ENCODE peak calls at places on chromosomes 3 and 15, in eight cellular contexts. V is activated T-cell treated with anti-CD3 and anti-CD28 coated beads for 4 hours; Q is HTR-8/SVneo; R is mesenchymal stem cell; B is stimulated activated CD4-positive, alpha-beta T cell treated with anti-CD3 and anti-CD28 coated beads, Interleukin-1b, Interleukin-23, amount 100 ng/mL, for 48 hours; C is activated T-helper 1 cell treated with Interleukin-2 at 50 U/mL for 16 hours; X is neural crest cell; T is Daoy. S is an unnamed sample.

GRCh38 chr3:56917740-56918568 is 116.2 kb upstream of the ARHGEF3 start:
- DNase-seq in V (no peak), Q (no peak), R (no peak), B (peak), C (no peak), X (no peak), T (peak), S (no peak)

GRCh38 chr3:127213381-127213918 is 20.5 kb downstream of the PRR23E start:
- DNase-seq in V (no peak), Q (no peak), R (no peak), B (no peak), C (no peak), X (no peak), T (no peak), S (no peak)

GRCh38 chr15:42404461-42405235 is 45.3 kb downstream of the CAPN3 start:
- DNase-seq in V (no peak), Q (no peak), R (no peak), B (no peak), C (no peak), X (peak), T (no peak), S (no peak)

GRCh38 chr15:48419896-48420295 is 88.7 kb downstream of the DUT start:
- DNase-seq in V (no peak), Q (no peak), R (no peak), B (no peak), C (no peak), X (no peak), T (no peak), S (no peak)

GRCh38 chr3:196650740-196651311 is 11.3 kb downstream of the NRROS start:
- DNase-seq in V (no peak), Q (peak), R (peak), B (no peak), C (no peak), X (no peak), T (peak), S (no peak)

GRCh38 chr15:63908986-63909385 is 75.2 kb upstream of the HERC1 start:
- DNase-seq in V (no peak), Q (no peak), R (no peak), B (no peak), C (no peak), X (no peak), T (peak), S (no peak)

GRCh38 chr15:43249699-43250203 is 17.0 kb downstream of the TGM5 start:
- DNase-seq in V (no peak), Q (peak), R (peak), B (peak), C (no peak), X (no peak), T (peak), S (no peak)

GRCh38 chr15:22933641-22934061 is 46.5 kb downstream of the CYFIP1 start:
- DNase-seq in V (no peak), Q (no peak), R (no peak), B (no peak), C (no peak), X (no peak), T (no peak), S (no peak)

GRCh38 chr3:30511524-30512278 is 94.7 kb upstream of the TGFBR2 start:
- DNase-seq in V (no peak), Q (peak), R (peak), B (no peak), C (no peak), X (no peak), T (peak), S (no peak)

GRCh38 chr3:71010731-71011455 is 572.6 kb downstream of the FOXP1 start:
- DNase-seq in V (peak), Q (no peak), R (no peak), B (peak), C (no peak), X (no peak), T (no peak), S (peak)

GRCh38 chr15:86839502-86839901 is 759.8 kb downstream of the AGBL1 start:
- DNase-seq in V (no peak), Q (no peak), R (no peak), B (no peak), C (no peak), X (no peak), T (no peak), S (no peak)

GRCh38 chr3:67077656-67078055 is 79.5 kb downstream of the KBTBD8 start:
- DNase-seq in V (no peak), Q (no peak), R (no peak), B (no peak), C (no peak), X (no peak), T (no peak), S (no peak)

GRCh38 chr3:112010631-112011030 is 11.9 kb downstream of the TAGLN3 start:
- DNase-seq in V (no peak), Q (no peak), R (no peak), B (no peak), C (no peak), X (no peak), T (no peak), S (no peak)

GRCh38 chr3:14988988-14989394 is 41.6 kb downstream of the NR2C2 start:
- DNase-seq in V (no peak), Q (no peak), R (no peak), B (peak), C (no peak), X (no peak), T (no peak), S (no peak)

GRCh38 chr15:29740692-29741311 is 81.5 kb downstream of the TJP1 start:
- DNase-seq in V (no peak), Q (no peak), R (no peak), B (no peak), C (no peak), X (no peak), T (peak), S (no peak)

GRCh38 chr3:15926866-15927265 is 129.1 kb upstream of the ANKRD28 start:
- DNase-seq in V (no peak), Q (no peak), R (no peak), B (no peak), C (no peak), X (no peak), T (no peak), S (no peak)

GRCh38 chr15:75776075-75776443 is 63.4 kb upstream of the CSPG4 start:
- DNase-seq in V (no peak), Q (no peak), R (peak), B (no peak), C (no peak), X (no peak), T (peak), S (no peak)

GRCh38 chr3:52444860-52445793 is at the start of gene SEMA3G:
- DNase-seq in V (peak), Q (no peak), R (peak), B (peak), C (peak), X (peak), T (peak), S (peak)

GRCh38 chr3:166211451-166211850 is 374.2 kb upstream of the BCHE start:
- DNase-seq in V (no peak), Q (no peak), R (no peak), B (no peak), C (no peak), X (no peak), T (no peak), S (no peak)

GRCh38 chr3:30747771-30748281 is 141.4 kb downstream of the TGFBR2 start:
- DNase-seq in V (no peak), Q (peak), R (peak), B (no peak), C (no peak), X (no peak), T (peak), S (no peak)

GRCh38 chr3:163622384-163622783 is 1455.9 kb downstream of the SI start:
- DNase-seq in V (no peak), Q (peak), R (peak), B (no peak), C (no peak), X (peak), T (peak), S (no peak)

GRCh38 chr3:149839874-149840273 is 26.9 kb downstream of the RNF13 start:
- DNase-seq in V (no peak), Q (no peak), R (no peak), B (no peak), C (no peak), X (no peak), T (no peak), S (no peak)

GRCh38 chr3:67113802-67114407 is 115.8 kb downstream of the KBTBD8 start:
- DNase-seq in V (peak), Q (peak), R (peak), B (peak), C (peak), X (peak), T (peak), S (peak)

GRCh38 chr3:3800076-3800448 is 831 bp downstream of the LRRN1 start:
- DNase-seq in V (no peak), Q (no peak), R (no peak), B (no peak), C (no peak), X (peak), T (no peak), S (no peak)

GRCh38 chr3:58249358-58250092 is 11.9 kb downstream of the ABHD6 start:
- DNase-seq in V (no peak), Q (no peak), R (no peak), B (no peak), C (no peak), X (no peak), T (no peak), S (no peak)

GRCh38 chr3:185330644-185331043 is 32.3 kb upstream of the MAP3K13 start:
- DNase-seq in V (no peak), Q (no peak), R (no peak), B (no peak), C (no peak), X (no peak), T (no peak), S (no peak)

GRCh38 chr15:36778516-36778915 is 199.1 kb downstream of the CDIN1 start:
- DNase-seq in V (no peak), Q (no peak), R (no peak), B (no peak), C (no peak), X (no peak), T (no peak), S (no peak)

GRCh38 chr3:56759532-56759931 is 42.2 kb downstream of the ARHGEF3 start:
- DNase-seq in V (no peak), Q (no peak), R (no peak), B (no peak), C (no peak), X (no peak), T (no peak), S (no peak)

GRCh38 chr15:32956006-32956405 is 238.2 kb downstream of the GREM1 start:
- DNase-seq in V (no peak), Q (peak), R (peak), B (no peak), C (no peak), X (no peak), T (peak), S (no peak)

GRCh38 chr3:195302436-195302835 is 31.5 kb upstream of the XXYLT1 start:
- DNase-seq in V (no peak), Q (no peak), R (peak), B (no peak), C (no peak), X (no peak), T (no peak), S (no peak)

GRCh38 chr15:72540606-72541237 is 66.6 kb downstream of the ARIH1 start:
- DNase-seq in V (no peak), Q (no peak), R (no peak), B (no peak), C (no peak), X (no peak), T (no peak), S (no peak)

GRCh38 chr3:117793684-117794304 is 1084.2 kb downstream of the TUSC7 start:
- DNase-seq in V (no peak), Q (no peak), R (no peak), B (no peak), C (no peak), X (no peak), T (no peak), S (no peak)

GRCh38 chr15:66760968-66761722 is 59.1 kb downstream of the SMAD6 start:
- DNase-seq in V (no peak), Q (no peak), R (peak), B (no peak), C (no peak), X (no peak), T (no peak), S (no peak)

GRCh38 chr15:57726411-57726810 is 19.9 kb downstream of the POLR2M start:
- DNase-seq in V (no peak), Q (no peak), R (no peak), B (no peak), C (no peak), X (no peak), T (no peak), S (no peak)

GRCh38 chr3:157330206-157330605 is 106.4 kb upstream of the PTX3 start:
- DNase-seq in V (no peak), Q (no peak), R (no peak), B (no peak), C (no peak), X (no peak), T (no peak), S (no peak)

GRCh38 chr3:32372213-32372490 is 19.5 kb upstream of the CMTM7 start:
- DNase-seq in V (no peak), Q (no peak), R (no peak), B (no peak), C (no peak), X (no peak), T (no peak), S (no peak)

GRCh38 chr15:83871808-83872559 is 218.1 kb downstream of the ADAMTSL3 start:
- DNase-seq in V (no peak), Q (peak), R (peak), B (no peak), C (no peak), X (no peak), T (peak), S (no peak)

GRCh38 chr3:175410251-175410650 is 551.1 kb downstream of the NAALADL2 start:
- DNase-seq in V (no peak), Q (no peak), R (peak), B (no peak), C (no peak), X (no peak), T (no peak), S (no peak)